ENCODE peak calls at places on chromosomes 12 and 14, in seven cellular contexts. J, R, E, H, V, Y and T are unnamed samples.

GRCh38 chr14:72535485-72535884 is 358.4 kb downstream of the DPF3 start:
- DNase-seq in E (no peak), Y (peak; percentile 85), J (no peak), H (no peak), V (no peak), R (no peak), T (no peak)

GRCh38 chr12:112473056-112473455 is 54.3 kb downstream of the PTPN11 start:
- DNase-seq in J (no peak), R (no peak), E (peak; percentile 24), Y (peak; percentile 14), V (no peak), H (no peak), T (peak; percentile 33)

GRCh38 chr14:75044322-75044721 is 6.9 kb downstream of the MLH3 start:
- DNase-seq in Y (no peak), R (no peak), H (no peak), J (no peak), E (no peak), V (no peak), T (no peak)

GRCh38 chr12:50018968-50019367 is 6.3 kb downstream of the RACGAP1 start:
- DNase-seq in Y (no peak), H (no peak), R (no peak), E (no peak), J (no peak), V (no peak), T (no peak)

GRCh38 chr12:98423963-98424362 is 91.4 kb upstream of the TMPO start:
- DNase-seq in J (no peak), R (no peak), H (no peak), E (no peak), V (no peak), Y (no peak), T (no peak)

GRCh38 chr12:130955238-130955816 is 1.6 kb downstream of the ADGRD1 start:
- DNase-seq in E (no peak), H (peak; percentile 38), J (peak; percentile 58), Y (no peak), V (no peak), R (no peak), T (no peak)

GRCh38 chr14:23578560-23579310 is at the start of gene JPH4:
- DNase-seq in J (peak; percentile 55), H (no peak), E (peak; percentile 31), Y (no peak), R (peak; percentile 2), V (peak; percentile 64), T (no peak)

GRCh38 chr12:33546004-33546403 is 106.4 kb upstream of the SYT10 start:
- DNase-seq in E (no peak), R (no peak), H (no peak), J (peak; percentile 57), Y (no peak), V (no peak), T (no peak)

GRCh38 chr14:35480119-35480769 is 53.7 kb upstream of the INSM2 start:
- DNase-seq in V (no peak), Y (no peak), E (peak; percentile 2), J (no peak), R (no peak), H (no peak), T (no peak)

GRCh38 chr14:103880334-103880985 is 33.1 kb upstream of the PPP1R13B start:
- DNase-seq in J (peak; percentile 42), R (no peak), H (peak; percentile 83), Y (peak; percentile 51), E (peak; percentile 73), V (peak; percentile 70), T (no peak)

GRCh38 chr12:12704593-12705230 is 8.7 kb upstream of the GPR19 start:
- DNase-seq in J (peak; percentile 86), H (no peak), Y (peak; percentile 89), R (peak; percentile 76), E (peak; percentile 98), V (peak; percentile 66), T (peak; percentile 94)

GRCh38 chr12:27449893-27450534 is 3.5 kb downstream of the SMCO2 start:
- DNase-seq in V (no peak), Y (no peak), R (no peak), E (no peak), J (no peak), H (no peak), T (no peak)

GRCh38 chr14:45658917-45659299 is 405.9 kb upstream of the MIS18BP1 start:
- DNase-seq in J (no peak), R (no peak), H (no peak), V (no peak), Y (no peak), E (no peak), T (no peak)

GRCh38 chr12:52598966-52599365 is 2.3 kb downstream of the KRT72 start:
- DNase-seq in J (peak; percentile 48), R (no peak), E (no peak), V (no peak), Y (no peak), H (no peak), T (no peak)